ENCODE peak calls at places on chromosomes 3 and 15, in eight cellular contexts. M is progenitor cell of endocrine pancreas; D is suprapubic skin; R is IMR-90; C is activated CD8-positive, alpha-beta T cell treated with anti-CD3 and anti-CD28 coated beads for 36 hours; G is endodermal cell; U is omental fat pad; K is transverse colon. W is an unnamed sample.

GRCh38 chr15:89781891-89782618 is 5.9 kb downstream of the MESP2 start:
- DNase-seq in D (no peak), R (peak), U (no peak), M (no peak), K (peak), C (no peak), G (no peak), W (peak)

GRCh38 chr15:43105077-43105769 is 615 bp downstream of the UBR1 start:
- DNase-seq in M (no peak), C (peak), G (no peak), R (peak), D (no peak), U (peak), K (peak), W (no peak)

GRCh38 chr3:183265713-183266417 is 12.8 kb downstream of the B3GNT5 start:
- DNase-seq in R (peak), M (no peak), D (no peak), U (no peak), C (peak), K (peak), G (no peak), W (no peak)

GRCh38 chr3:160162440-160162839 is 62.8 kb upstream of the C3orf80 start:
- DNase-seq in C (no peak), G (peak), M (no peak), U (no peak), D (no peak), R (no peak), K (no peak), W (no peak)

GRCh38 chr3:50627407-50628051 is 10.6 kb downstream of the MAPKAPK3 start:
- DNase-seq in M (no peak), C (peak), R (peak), U (no peak), G (peak), D (no peak), K (no peak), W (no peak)

GRCh38 chr3:47000198-47000815 is 20.8 kb downstream of the NBEAL2 start:
- DNase-seq in U (no peak), G (no peak), C (no peak), M (no peak), K (no peak), R (peak), D (no peak), W (peak)

GRCh38 chr3:144128117-144128892 is 156.7 kb downstream of the DIPK2A start:
- DNase-seq in R (no peak), D (no peak), U (no peak), C (peak), K (no peak), G (peak), M (no peak), W (no peak)

GRCh38 chr3:45178131-45179023 is 32.2 kb upstream of the CDCP1 start:
- DNase-seq in U (no peak), C (no peak), G (no peak), M (no peak), K (no peak), D (no peak), R (peak), W (no peak)

GRCh38 chr15:85004551-85004950 is 22.9 kb downstream of the PDE8A start:
- DNase-seq in R (no peak), D (no peak), G (no peak), C (no peak), K (no peak), M (no peak), U (no peak), W (no peak)

GRCh38 chr3:13275376-13276005 is 144.6 kb downstream of the NUP210 start:
- DNase-seq in R (no peak), D (no peak), C (no peak), M (no peak), G (no peak), K (no peak), U (no peak), W (peak)

GRCh38 chr3:30659270-30660127 is 53.1 kb downstream of the TGFBR2 start:
- DNase-seq in K (no peak), R (peak), M (no peak), G (no peak), U (no peak), D (no peak), C (no peak), W (no peak)

GRCh38 chr3:35200056-35200455 is 439.3 kb upstream of the ARPP21 start:
- DNase-seq in U (no peak), K (no peak), C (no peak), M (no peak), R (no peak), G (no peak), D (no peak), W (no peak)

GRCh38 chr3:160210799-160211221 is 14.4 kb upstream of the C3orf80 start:
- DNase-seq in U (no peak), K (no peak), D (no peak), R (peak), C (peak), M (no peak), G (no peak), W (no peak)

GRCh38 chr15:53297828-53298227 is 461.6 kb downstream of the WDR72 start:
- DNase-seq in M (no peak), G (no peak), C (no peak), D (no peak), K (no peak), R (no peak), U (no peak), W (no peak)

GRCh38 chr3:11140054-11140712 is 14.1 kb upstream of the HRH1 start:
- DNase-seq in D (no peak), K (peak), G (no peak), U (no peak), M (no peak), C (peak), R (no peak), W (no peak)

GRCh38 chr3:33218446-33219174 is at the start of gene SUSD5:
- DNase-seq in R (peak), G (peak), C (no peak), M (peak), K (no peak), U (no peak), D (no peak), W (peak)

GRCh38 chr3:13004376-13004775 is 68.9 kb downstream of the IQSEC1 start:
- DNase-seq in K (peak), C (no peak), G (peak), U (no peak), R (no peak), D (peak), M (no peak), W (peak)

GRCh38 chr3:10437272-10437994 is 68.0 kb downstream of the ATP2B2 start:
- DNase-seq in C (peak), M (no peak), K (no peak), R (peak), U (no peak), D (no peak), G (no peak), W (no peak)

GRCh38 chr3:115990669-115991068 is 367.4 kb downstream of the GAP43 start:
- DNase-seq in C (no peak), G (no peak), D (no peak), U (no peak), M (no peak), R (no peak), K (no peak), W (no peak)

GRCh38 chr3:115982121-115982520 is 358.8 kb downstream of the GAP43 start:
- DNase-seq in G (no peak), U (no peak), D (no peak), R (no peak), K (no peak), C (no peak), M (no peak), W (no peak)

GRCh38 chr3:115982629-115983028 is 359.3 kb downstream of the GAP43 start:
- DNase-seq in K (no peak), U (no peak), R (no peak), D (no peak), C (no peak), M (no peak), G (no peak), W (no peak)

GRCh38 chr3:115989927-115990326 is 366.6 kb downstream of the GAP43 start:
- DNase-seq in K (no peak), G (no peak), D (no peak), M (no peak), C (no peak), U (no peak), R (peak), W (no peak)

GRCh38 chr3:115986555-115987207 is 363.4 kb downstream of the GAP43 start:
- DNase-seq in M (no peak), G (peak), C (no peak), U (no peak), R (peak), D (no peak), K (no peak), W (no peak)
- TF ChIP-seq CTCF in M (peak), G (peak), C (no peak), U (no peak), R (peak), D (no peak), K (peak), W (peak)

GRCh38 chr3:188664795-188665194 is 507.0 kb upstream of the TPRG1 start:
- DNase-seq in M (no peak), K (no peak), U (no peak), C (peak), R (no peak), D (no peak), G (no peak), W (no peak)
- TF ChIP-seq CTCF in M (no peak), K (peak), U (no peak), C (peak), R (peak), D (no peak), G (peak), W (peak)

DNA sequence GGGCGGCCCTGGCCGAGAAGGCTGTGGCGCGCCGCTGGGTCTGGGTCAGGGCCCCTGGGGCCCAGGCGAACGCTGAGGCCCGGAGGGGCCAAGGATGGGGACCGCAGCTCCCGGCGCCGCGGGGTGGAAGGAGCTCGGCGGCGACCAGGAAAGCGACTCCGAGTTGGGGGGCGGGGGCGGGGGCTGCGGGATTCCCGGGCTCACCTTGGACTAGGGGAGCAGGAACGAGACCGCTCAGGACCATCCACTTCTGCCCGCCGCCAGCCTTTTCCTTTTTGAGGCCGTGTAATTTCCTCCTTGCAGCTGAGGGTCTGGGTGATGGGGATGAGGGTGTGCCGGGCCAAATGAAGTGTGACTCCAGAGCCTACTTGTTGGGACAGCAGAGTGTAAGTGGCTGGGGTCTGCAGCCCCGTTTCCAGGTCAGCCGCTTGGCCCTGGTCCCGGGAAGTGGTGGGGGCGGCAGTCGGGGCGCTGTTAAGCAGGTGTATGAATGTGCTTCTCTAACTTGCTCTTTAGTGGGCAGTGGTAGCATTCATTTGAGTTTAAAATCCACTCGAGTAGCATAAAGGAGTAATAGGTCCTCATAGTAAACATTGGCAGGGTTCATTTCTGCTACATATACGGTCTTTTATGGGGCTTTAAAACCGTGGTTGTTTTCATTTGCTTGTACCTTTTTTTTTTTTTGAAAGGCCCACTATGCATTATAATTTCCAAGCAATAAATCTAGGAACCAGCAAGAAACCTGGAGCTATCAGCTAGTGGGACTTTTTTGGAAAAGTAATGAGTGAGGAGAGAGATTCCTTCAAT is 717 bp downstream of the PXK start:
- DNase-seq in R (no peak), U (no peak), K (peak), G (peak), C (peak), M (no peak), D (no peak), W (no peak)
- TF ChIP-seq CTCF in R (no peak), U (no peak), K (no peak), G (no peak), C (no peak), M (no peak), D (no peak), W (peak)

GRCh38 chr3:138284079-138284478 is 45.6 kb downstream of the NME9 start:
- DNase-seq in R (no peak), M (no peak), K (no peak), C (no peak), U (no peak), D (no peak), G (no peak), W (no peak)

GRCh38 chr3:138282836-138283235 is 46.8 kb downstream of the NME9 start:
- DNase-seq in C (no peak), D (no peak), G (no peak), U (no peak), R (no peak), K (no peak), M (no peak), W (no peak)

GRCh38 chr3:138289260-138289659 is 40.4 kb downstream of the NME9 start:
- DNase-seq in C (no peak), G (no peak), U (no peak), D (no peak), M (no peak), K (no peak), R (no peak), W (no peak)

GRCh38 chr3:138281561-138281960 is 48.1 kb downstream of the NME9 start:
- DNase-seq in G (no peak), U (no peak), K (no peak), D (no peak), M (no peak), C (no peak), R (no peak), W (no peak)

DNA sequence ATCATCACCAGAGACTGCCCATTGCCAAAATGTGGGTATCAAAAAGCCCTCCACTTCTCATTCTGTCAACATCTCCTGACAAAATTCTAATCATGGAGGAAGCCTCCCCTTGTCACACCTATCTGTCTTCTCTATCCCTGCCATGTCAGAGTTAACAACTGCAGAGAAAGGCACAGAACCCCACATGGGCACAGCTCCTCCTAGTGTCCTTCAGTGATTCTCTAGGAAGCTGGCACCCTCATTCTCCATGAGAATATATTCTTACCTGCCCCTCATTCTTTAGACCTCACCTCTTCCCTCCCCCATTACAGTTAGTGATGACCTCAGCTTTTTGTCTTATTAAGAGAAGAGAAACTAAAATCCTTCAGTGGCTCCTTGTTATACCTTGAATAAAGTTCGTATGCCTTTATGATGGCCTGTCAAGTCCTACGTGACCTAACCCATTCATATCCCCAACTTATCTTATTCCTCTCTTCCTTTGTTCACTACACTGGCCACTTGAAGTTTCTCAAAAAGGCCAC is 44.6 kb downstream of the NME9 start:
- DNase-seq in M (no peak), C (no peak), U (no peak), K (no peak), R (no peak), D (no peak), G (peak), W (no peak)
- TF ChIP-seq CTCF in M (no peak), C (no peak), U (no peak), K (no peak), R (peak), D (no peak), G (peak), W (peak)